ENCODE peak calls at places on chromosome 18, in eight cellular contexts. L is stimulated activated naive CD4-positive, alpha-beta T cell; C is skeletal muscle cell; M is stimulated activated CD4-positive, alpha-beta T cell treated with anti-CD3 and anti-CD28 coated beads, Interleukin-15, amount 100 ng/mL, for 24 hours; U is NCI-H446 treated with DMSO at 0.1 percent for 48 hours; H is A549; Q is activated gamma-delta T cell; T is HFFc6. G is an unnamed sample.

GRCh38 chr18:65750421-65751144 is at the start of gene CDH7:
- DNase-seq in M (no peak), L (no peak), H (no peak), U (peak; percentile 40), C (no peak), T (no peak), Q (peak; percentile 8), G (no peak)

GRCh38 chr18:12377556-12378553 is 828 bp upstream of the AFG3L2 start:
- DNase-seq in Q (no peak), H (peak; percentile 83), T (peak; percentile 98), C (no peak), L (peak; percentile 41), U (no peak), M (no peak), G (no peak)

GRCh38 chr18:79910563-79910962 is 40.9 kb downstream of the SLC66A2 start:
- DNase-seq in L (no peak), C (no peak), Q (no peak), T (no peak), M (no peak), H (no peak), U (no peak), G (no peak)

GRCh38 chr18:31723998-31724711 is 36.5 kb downstream of the SLC25A52 start:
- DNase-seq in H (no peak), M (peak; percentile 12), Q (no peak), T (no peak), C (no peak), U (no peak), L (no peak), G (no peak)

GRCh38 chr18:34767601-34768027 is 57.5 kb downstream of the DTNA start:
- DNase-seq in T (peak; percentile 87), H (no peak), M (no peak), Q (no peak), C (peak; percentile 91), U (no peak), L (no peak), G (no peak)

GRCh38 chr18:73647391-73647790 is 500.2 kb downstream of the FBXO15 start:
- DNase-seq in L (no peak), Q (no peak), M (no peak), H (no peak), C (no peak), U (no peak), T (no peak), G (no peak)

GRCh38 chr18:46416706-46417638 is 240.0 kb downstream of the LOXHD1 start:
- DNase-seq in U (peak; percentile 30), H (no peak), C (no peak), Q (no peak), T (no peak), M (no peak), L (no peak), G (peak; percentile 68)

GRCh38 chr18:48229445-48230052 is 179.6 kb downstream of the ZBTB7C start:
- DNase-seq in U (no peak), L (no peak), Q (no peak), T (no peak), C (no peak), M (no peak), H (no peak), G (no peak)

GRCh38 chr18:5817821-5818220 is 77.5 kb downstream of the TMEM200C start:
- DNase-seq in T (no peak), C (no peak), H (no peak), Q (no peak), L (no peak), M (no peak), U (no peak), G (no peak)

GRCh38 chr18:31707815-31708214 is 23.4 kb upstream of the B4GALT6 start:
- DNase-seq in T (no peak), U (no peak), C (no peak), H (no peak), Q (no peak), M (no peak), L (no peak), G (no peak)

GRCh38 chr18:32324173-32324572 is 134.3 kb downstream of the MEP1B start:
- DNase-seq in T (no peak), H (no peak), C (no peak), U (no peak), Q (no peak), M (no peak), L (no peak), G (no peak)

GRCh38 chr18:23038712-23039111 is 96.6 kb upstream of the CABLES1 start:
- DNase-seq in C (peak; percentile 14), Q (no peak), M (no peak), T (peak; percentile 88), H (no peak), L (no peak), U (no peak), G (no peak)

GRCh38 chr18:39571511-39571910 is 2005.9 kb upstream of the CELF4 start:
- DNase-seq in H (peak; percentile 3), L (no peak), T (peak; percentile 13), U (no peak), M (no peak), Q (no peak), C (no peak), G (peak; percentile 38)

GRCh38 chr18:12376034-12376717 is 851 bp downstream of the AFG3L2 start:
- DNase-seq in C (no peak), Q (no peak), H (no peak), M (peak; percentile 15), L (no peak), T (no peak), U (no peak), G (peak; percentile 74)

GRCh38 chr18:64294967-64295366 is 146.1 kb upstream of the LINC00305 start:
- DNase-seq in C (no peak), Q (no peak), T (no peak), L (no peak), M (no peak), U (no peak), H (no peak), G (no peak)

GRCh38 chr18:33205777-33206176 is 234.7 kb downstream of the CCDC178 start:
- DNase-seq in H (no peak), M (no peak), U (no peak), T (no peak), C (no peak), L (no peak), Q (no peak), G (no peak)

GRCh38 chr18:28637897-28638296 is 461.0 kb upstream of the CDH2 start:
- DNase-seq in L (no peak), H (no peak), C (no peak), M (no peak), T (no peak), Q (no peak), U (no peak), G (no peak)

GRCh38 chr18:48136051-48136543 is 205.6 kb upstream of the SMAD2 start:
- DNase-seq in U (no peak), M (no peak), Q (no peak), C (no peak), T (no peak), H (no peak), L (no peak), G (no peak)

GRCh38 chr18:10057808-10058791 is 144.3 kb downstream of the VAPA start:
- DNase-seq in C (peak; percentile 81), T (peak; percentile 76), L (no peak), M (no peak), H (no peak), U (no peak), Q (no peak), G (no peak)

GRCh38 chr18:79434611-79435010 is 38.9 kb downstream of the NFATC1 start:
- DNase-seq in T (no peak), M (no peak), C (no peak), U (no peak), L (no peak), Q (no peak), H (no peak), G (no peak)

G was measured in erythroblast.